ENCODE peak calls at places on chromosomes 12 and 14, in four cellular contexts. T is hepatocyte, N is upper lobe of right lung, K is dorsolateral prefrontal cortex. D is an unnamed sample. For H3K27me3, the result is how much of the 10 kb centered on the place peaks cover.

GRCh38 chr14:61555056-61555838 is 140.1 kb upstream of the HIF1A start:
- DNase-seq in N (no peak), T (no peak), K (no peak), D (no peak)

GRCh38 chr14:54944737-54945391 is 42.2 kb upstream of the GCH1 start:
- DNase-seq in K (no peak), T (no peak), N (no peak), D (no peak)

GRCh38 chr12:67394600-67394999 is 125.4 kb downstream of the CAND1 start:
- DNase-seq in K (peak), N (no peak), T (no peak), D (no peak)

GRCh38 chr12:30438526-30439120 is 257.0 kb downstream of the IPO8 start:
- DNase-seq in T (no peak), K (no peak), N (no peak), D (no peak)

GRCh38 chr14:64845878-64846277 is 33.8 kb downstream of the SPTB start:
- DNase-seq in T (no peak), N (no peak), K (no peak), D (no peak)

GRCh38 chr14:67573268-67574010 is 26.6 kb downstream of the PIGH start:
- DNase-seq in K (no peak), N (peak), T (no peak), D (no peak)

GRCh38 chr14:59081680-59082079 is 106.8 kb upstream of the DAAM1 start:
- DNase-seq in T (no peak), K (no peak), N (no peak), D (no peak)

GRCh38 chr12:57008113-57008687 is 1.9 kb upstream of the ZBTB39 start:
- DNase-seq in T (peak), N (no peak), K (no peak), D (peak)

GRCh38 chr14:60933920-60934655 is 46.8 kb downstream of the TRMT5 start:
- DNase-seq in N (no peak), T (peak), K (no peak), D (no peak)

GRCh38 chr12:26369588-26369987 is 174.2 kb downstream of the SSPN start:
- DNase-seq in N (no peak), T (peak), K (no peak), D (no peak)

GRCh38 chr12:113475451-113476085 is 3.9 kb upstream of the LHX5 start:
- DNase-seq in T (no peak), N (no peak), K (no peak), D (no peak)

GRCh38 chr12:113472191-113473190 is 820 bp upstream of the LHX5 start:
- DNase-seq in K (no peak), N (no peak), T (no peak), D (no peak)

GRCh38 chr12:113473400-113473799 is 1.7 kb upstream of the LHX5 start:
- DNase-seq in T (no peak), N (no peak), K (no peak), D (no peak)

GRCh38 chr12:113474635-113475436 is 3.2 kb upstream of the LHX5 start:
- DNase-seq in T (no peak), K (no peak), N (no peak), D (no peak)

DNA sequence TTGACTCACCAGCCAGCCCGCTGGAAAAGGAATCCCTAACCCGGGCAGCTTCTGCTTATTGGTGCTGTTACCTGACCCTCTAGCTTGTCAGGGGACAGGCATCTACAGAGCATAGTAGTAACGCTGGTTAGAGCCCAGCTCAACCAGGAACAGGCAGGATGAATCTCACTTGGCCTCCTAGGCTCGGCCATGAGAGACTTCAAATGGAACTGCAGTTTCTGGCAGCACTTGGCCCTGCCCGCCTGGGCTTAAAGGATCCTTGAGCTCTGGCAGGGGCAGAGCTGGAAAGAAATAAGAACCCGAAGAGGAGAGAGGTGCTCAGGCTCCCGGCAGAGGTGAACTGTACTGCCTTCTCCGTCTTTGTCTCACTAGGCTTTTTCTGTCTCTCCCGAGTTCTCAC is 2.3 kb upstream of the LHX5 start:
- DNase-seq in K (no peak), T (no peak), N (no peak), D (no peak)
- H3K4me3 ChIP-seq in K (no peak), T (no peak), N (no peak), D (no peak)

GRCh38 chr12:105935106-105935505 is 203.6 kb downstream of the NUAK1 start:
- DNase-seq in K (peak), T (no peak), N (no peak), D (no peak)
- H3K27ac ChIP-seq in K (no peak), T (no peak), N (no peak), D (no peak)

DNA sequence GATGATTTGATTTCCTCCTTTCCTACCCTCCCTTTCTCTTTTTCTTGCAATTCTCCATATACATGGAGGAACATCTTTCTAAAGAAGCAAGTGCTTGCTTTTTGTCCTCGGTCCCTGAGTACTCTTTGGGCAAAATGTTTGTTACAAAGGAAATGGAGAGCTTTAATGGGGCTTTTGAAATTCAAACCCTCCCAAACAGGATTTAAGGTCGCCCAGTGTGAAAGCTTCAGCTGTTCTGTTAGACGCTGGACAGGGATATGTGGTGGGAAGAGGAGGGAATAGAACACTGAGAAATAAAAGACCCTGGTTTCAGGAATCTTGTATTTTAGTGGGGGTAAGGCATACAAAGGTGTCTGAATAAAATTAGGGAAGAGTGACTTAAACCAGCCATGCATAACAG is 16.2 kb upstream of the KCNA5 start:
- DNase-seq in T (no peak), N (no peak), K (no peak), D (no peak)
- H3K27me3 ChIP-seq in T (under half), N (under half), K (under half), D (under half)

GRCh38 chr12:76765598-76765997 is 1.7 kb downstream of the ZDHHC17 start:
- DNase-seq in N (no peak), K (no peak), T (no peak), D (no peak)
- H3K4me3 ChIP-seq in N (peak), K (peak), T (no peak), D (peak)

GRCh38 chr12:127393896-127394295 is 873.1 kb upstream of the TMEM132C start:
- DNase-seq in T (no peak), N (no peak), K (no peak), D (no peak)
- H3K27ac ChIP-seq in T (no peak), N (no peak), K (no peak), D (no peak)

GRCh38 chr12:72273499-72273837 is 1.3 kb downstream of the TRHDE start:
- DNase-seq in K (no peak), T (no peak), N (no peak), D (no peak)
- H3K27me3 ChIP-seq in K (under half), T (under half), N (under half), D (under half)